ENCODE peak calls at places on chromosomes 5 and 9, in eight cellular contexts. E is lung, O is GM23248, A is PC-9, M is adrenal gland, P is H7, J is left ventricle myocardium inferior, Q is NT2/D1. R is an unnamed sample.

GRCh38 chr9:93899609-93900435 is 55.3 kb downstream of the BARX1 start:
- DNase-seq in E (no peak), O (no peak), A (no peak), M (peak; percentile 5), P (peak; percentile 31), J (peak; percentile 5), Q (no peak), R (no peak)

GRCh38 chr5:124662261-124662781 is 84.1 kb downstream of the ZNF608 start:
- DNase-seq in E (no peak), O (no peak), A (peak; percentile 44), M (no peak), P (no peak), J (no peak), Q (no peak), R (peak; percentile 36)

GRCh38 chr5:141476132-141476909 is 555 bp downstream of the PCDHGC3 start:
- DNase-seq in E (no peak), O (peak; percentile 89), A (no peak), M (peak; percentile 52), P (no peak), J (peak; percentile 64), Q (no peak), R (peak; percentile 60)

GRCh38 chr9:95507456-95508241 is 9.1 kb downstream of the PTCH1 start:
- DNase-seq in E (peak; percentile 57), O (peak; percentile 75), A (peak; percentile 66), M (peak; percentile 56), P (peak; percentile 72), J (peak; percentile 52), Q (no peak), R (peak; percentile 69)

GRCh38 chr9:4371108-4371507 is 71.2 kb upstream of the GLIS3 start:
- DNase-seq in E (peak; percentile 30), O (peak; percentile 99), A (no peak), M (no peak), P (no peak), J (no peak), Q (no peak), R (no peak)

GRCh38 chr9:135533674-135534073 is 12.3 kb upstream of the OBP2A start:
- DNase-seq in E (no peak), O (no peak), A (no peak), M (no peak), P (peak; percentile 24), J (no peak), Q (no peak), R (no peak)

GRCh38 chr5:68884893-68885292 is 208.9 kb upstream of the SLC30A5 start:
- DNase-seq in E (no peak), O (no peak), A (peak; percentile 40), M (no peak), P (peak; percentile 26), J (no peak), Q (no peak), R (no peak)

GRCh38 chr5:117337064-117337749 is 762.6 kb upstream of the SEMA6A start:
- DNase-seq in E (no peak), O (no peak), A (no peak), M (no peak), P (no peak), J (no peak), Q (no peak), R (no peak)

GRCh38 chr5:89377752-89378455 is 494.9 kb upstream of the MEF2C start:
- DNase-seq in E (no peak), O (peak; percentile 18), A (no peak), M (no peak), P (no peak), J (no peak), Q (no peak), R (no peak)
- H3K4me3 ChIP-seq in E (no peak overlapping the region), O (no peak overlapping the region), A (no peak overlapping the region), M (no peak overlapping the region), P (no peak overlapping the region), J (no peak overlapping the region), Q (no peak overlapping the region), R (no peak overlapping the region)

GRCh38 chr9:98150726-98151125 is 31.7 kb upstream of the TRIM14 start:
- DNase-seq in E (no peak), O (no peak), A (no peak), M (no peak), P (no peak), J (no peak), Q (no peak), R (no peak)

GRCh38 chr9:98148486-98148885 is 29.5 kb upstream of the TRIM14 start:
- DNase-seq in E (no peak), O (no peak), A (peak; percentile 87), M (no peak), P (no peak), J (no peak), Q (no peak), R (no peak)

GRCh38 chr9:98149422-98149821 is 30.4 kb upstream of the TRIM14 start:
- DNase-seq in E (no peak), O (no peak), A (peak; percentile 2), M (no peak), P (no peak), J (no peak), Q (no peak), R (no peak)

GRCh38 chr9:98147582-98147981 is 28.6 kb upstream of the TRIM14 start:
- DNase-seq in E (no peak), O (peak; percentile 57), A (no peak), M (no peak), P (no peak), J (no peak), Q (no peak), R (no peak)

GRCh38 chr9:98150164-98150563 is 31.1 kb upstream of the TRIM14 start:
- DNase-seq in E (no peak), O (no peak), A (peak; percentile 5), M (no peak), P (no peak), J (no peak), Q (no peak), R (no peak)
- H3K27me3 ChIP-seq in E (no peaks in the 10 kb centered on the region), O (no peaks in the 10 kb centered on the region), A (no peaks in the 10 kb centered on the region), M (no peaks in the 10 kb centered on the region), P (no peaks in the 10 kb centered on the region), J (no peaks in the 10 kb centered on the region), Q (no peaks in the 10 kb centered on the region), R (no peaks in the 10 kb centered on the region)

GRCh38 chr9:27108981-27109541 is at the start of gene TEK:
- DNase-seq in E (no peak), O (peak; percentile 61), A (no peak), M (no peak), P (peak; percentile 22), J (no peak), Q (peak; percentile 75), R (no peak)
- H3K4me3 ChIP-seq in E (peak within 1 kb of the TSS; percentile 22), O (peak within 1 kb of the TSS; percentile 74), A (no peak within 1 kb of the TSS), M (no peak within 1 kb of the TSS), P (peak within 1 kb of the TSS; percentile 8), J (peak within 1 kb of the TSS; percentile 64), Q (peak within 1 kb of the TSS; percentile 59), R (no peak within 1 kb of the TSS)

DNA sequence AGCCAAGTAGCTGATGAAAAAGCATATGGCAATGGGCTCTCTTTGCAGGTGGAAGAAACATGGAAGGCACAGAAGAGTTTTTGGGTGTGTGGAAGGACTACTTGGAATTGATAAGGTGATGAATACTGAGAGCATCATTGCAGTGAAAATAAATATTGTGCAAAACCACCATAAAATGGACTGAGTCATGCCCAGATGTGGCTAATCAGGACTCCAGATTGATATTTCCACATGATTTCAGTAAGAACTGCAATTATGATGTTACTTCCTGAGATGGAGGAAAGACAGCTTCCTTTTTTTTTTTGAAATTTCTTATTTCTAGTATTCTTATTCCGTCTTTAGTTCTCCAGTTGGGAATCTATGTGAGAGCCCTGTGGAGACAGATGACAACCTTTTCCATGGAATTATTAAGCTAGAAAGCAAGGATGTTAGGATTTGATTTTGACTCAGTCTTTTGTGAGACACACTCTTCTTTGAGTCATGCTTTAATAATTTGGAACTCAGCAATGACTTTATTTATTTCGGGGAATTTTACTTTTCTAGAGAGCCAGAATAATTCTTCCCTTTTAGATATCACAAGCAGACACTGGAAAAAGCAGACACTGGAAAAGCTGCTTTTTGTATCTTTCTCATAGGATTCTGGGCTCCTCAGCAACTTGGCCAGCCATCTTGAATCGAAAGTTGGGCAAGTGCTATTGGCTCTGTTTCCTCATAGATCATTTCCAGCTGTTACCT is 94.2 kb upstream of the VCAN start:
- DNase-seq in E (no peak), O (peak; percentile 86), A (no peak), M (no peak), P (no peak), J (no peak), Q (no peak), R (no peak)
- H3K27me3 ChIP-seq in E (no peaks in the 10 kb centered on the region), O (no peaks in the 10 kb centered on the region), A (no peaks in the 10 kb centered on the region), M (no peaks in the 10 kb centered on the region), P (no peaks in the 10 kb centered on the region), J (no peaks in the 10 kb centered on the region), Q (no peaks in the 10 kb centered on the region), R (no peaks in the 10 kb centered on the region)